ENCODE peak calls at places on chromosomes 11 and 22, in seven cellular contexts. A is neuronal stem cell, M is tibial artery, R is transverse colon, W is breast epithelium, V is HCT116, L is RWPE1. S is an unnamed sample.

GRCh38 chr11:10654211-10655150 is 39.1 kb downstream of the IRAG1 start:
- DNase-seq in V (peak; percentile 55), L (peak; percentile 24), W (no peak), A (peak; percentile 32), M (no peak), R (no peak), S (no peak)

GRCh38 chr22:41021039-41021654 is 70.0 kb downstream of the RBX1 start:
- DNase-seq in A (no peak), L (peak; percentile 6), M (no peak), W (peak; percentile 20), R (peak; percentile 22), V (no peak), S (no peak)

GRCh38 chr11:92886243-92886905 is 83.1 kb upstream of the MTNR1B start:
- DNase-seq in A (peak; percentile 64), M (no peak), R (peak; percentile 37), W (peak; percentile 21), L (peak; percentile 71), V (peak; percentile 46), S (no peak)

GRCh38 chr22:29166180-29166579 is 39.5 kb upstream of the EMID1 start:
- DNase-seq in M (no peak), L (no peak), R (no peak), W (no peak), V (no peak), A (no peak), S (no peak)

GRCh38 chr11:19419021-19419750 is 178.4 kb upstream of the E2F8 start:
- DNase-seq in R (no peak), M (no peak), A (no peak), W (no peak), L (no peak), V (no peak), S (no peak)

GRCh38 chr11:363948-364761 is 5.1 kb upstream of the B4GALNT4 start:
- DNase-seq in A (no peak), V (peak; percentile 55), R (peak; percentile 88), L (peak; percentile 85), W (peak; percentile 71), M (peak; percentile 7), S (no peak)

GRCh38 chr11:120398184-120398583 is 62.0 kb downstream of the ARHGEF12 start:
- DNase-seq in M (no peak), A (no peak), W (no peak), R (no peak), L (no peak), V (no peak), S (no peak)

GRCh38 chr22:48748860-48749554 is 1078.7 kb downstream of the BRD1 start:
- DNase-seq in V (no peak), W (no peak), R (no peak), L (no peak), M (peak; percentile 13), A (no peak), S (no peak)

GRCh38 chr11:17388609-17389204 is at the start of gene KCNJ11:
- DNase-seq in R (no peak), A (no peak), W (no peak), M (no peak), L (no peak), V (no peak), S (no peak)

GRCh38 chr11:119680899-119681370 is 48.1 kb downstream of the NECTIN1 start:
- DNase-seq in A (no peak), M (no peak), R (no peak), L (no peak), W (peak; percentile 66), V (no peak), S (peak; percentile 29)

GRCh38 chr11:73349633-73350032 is 26.6 kb upstream of the RELT start:
- DNase-seq in M (no peak), A (no peak), L (no peak), R (no peak), V (no peak), W (no peak), S (no peak)

GRCh38 chr11:27696961-27697360 is 3.3 kb downstream of the BDNF start:
- DNase-seq in W (no peak), V (no peak), M (no peak), R (no peak), A (no peak), L (no peak), S (no peak)

GRCh38 chr22:48740731-48741405 is 1086.8 kb downstream of the BRD1 start:
- DNase-seq in W (no peak), V (no peak), M (peak; percentile 11), L (no peak), R (no peak), A (no peak), S (no peak)

GRCh38 chr11:115911656-115912055 is 407.4 kb upstream of the CADM1 start:
- DNase-seq in M (no peak), V (no peak), W (no peak), L (no peak), R (no peak), A (peak; percentile 45), S (no peak)
- H3K27ac ChIP-seq in M (no peak overlapping the region), V (no peak overlapping the region), W (no peak overlapping the region), L (no peak overlapping the region), R (no peak overlapping the region), A (no peak overlapping the region), S (no peak overlapping the region)

GRCh38 chr11:94840209-94840608 is 72.1 kb downstream of the AMOTL1 start:
- DNase-seq in M (no peak), L (no peak), W (no peak), R (no peak), V (no peak), A (no peak), S (no peak)

GRCh38 chr11:94849836-94850235 is 81.7 kb downstream of the AMOTL1 start:
- DNase-seq in M (no peak), A (no peak), R (no peak), W (no peak), V (no peak), L (no peak), S (no peak)

GRCh38 chr11:94845622-94846021 is 77.5 kb downstream of the AMOTL1 start:
- DNase-seq in A (no peak), V (no peak), M (no peak), L (peak; percentile 20), R (no peak), W (peak; percentile 74), S (no peak)

GRCh38 chr11:94838027-94838610 is 70.0 kb downstream of the AMOTL1 start:
- DNase-seq in M (no peak), V (no peak), R (no peak), A (no peak), L (no peak), W (no peak), S (no peak)

GRCh38 chr11:94844031-94844430 is 75.9 kb downstream of the AMOTL1 start:
- DNase-seq in M (no peak), W (no peak), V (no peak), R (no peak), L (no peak), A (no peak), S (no peak)
- H3K27ac ChIP-seq in M (no peak overlapping the region), W (no peak overlapping the region), V (no peak overlapping the region), R (no peak overlapping the region), L (no peak overlapping the region), A (no peak overlapping the region), S (no peak overlapping the region)

GRCh38 chr11:68440254-68440653 is 20.3 kb upstream of the PPP6R3 start:
- DNase-seq in V (no peak), A (no peak), R (no peak), M (no peak), L (no peak), W (no peak), S (no peak)
- H3K27ac ChIP-seq in V (no peak overlapping the region), A (peak overlapping the region; percentile 36), R (peak overlapping the region; percentile 19), M (no peak overlapping the region), L (peak overlapping the region; percentile 41), W (no peak overlapping the region), S (no peak overlapping the region)

GRCh38 chr22:26629988-26630761 is 8.4 kb downstream of the CRYBA4 start:
- DNase-seq in V (no peak), R (no peak), M (no peak), A (no peak), W (no peak), L (no peak), S (no peak)

GRCh38 chr22:26635117-26635516 is 13.4 kb downstream of the CRYBA4 start:
- DNase-seq in L (no peak), R (no peak), V (no peak), M (no peak), A (no peak), W (no peak), S (no peak)

GRCh38 chr22:26634189-26634588 is 12.4 kb downstream of the CRYBA4 start:
- DNase-seq in M (no peak), A (no peak), W (no peak), R (no peak), V (no peak), L (no peak), S (no peak)

GRCh38 chr22:26631282-26631681 is 9.5 kb downstream of the CRYBA4 start:
- DNase-seq in M (no peak), A (no peak), L (no peak), V (no peak), W (no peak), R (no peak), S (no peak)

DNA sequence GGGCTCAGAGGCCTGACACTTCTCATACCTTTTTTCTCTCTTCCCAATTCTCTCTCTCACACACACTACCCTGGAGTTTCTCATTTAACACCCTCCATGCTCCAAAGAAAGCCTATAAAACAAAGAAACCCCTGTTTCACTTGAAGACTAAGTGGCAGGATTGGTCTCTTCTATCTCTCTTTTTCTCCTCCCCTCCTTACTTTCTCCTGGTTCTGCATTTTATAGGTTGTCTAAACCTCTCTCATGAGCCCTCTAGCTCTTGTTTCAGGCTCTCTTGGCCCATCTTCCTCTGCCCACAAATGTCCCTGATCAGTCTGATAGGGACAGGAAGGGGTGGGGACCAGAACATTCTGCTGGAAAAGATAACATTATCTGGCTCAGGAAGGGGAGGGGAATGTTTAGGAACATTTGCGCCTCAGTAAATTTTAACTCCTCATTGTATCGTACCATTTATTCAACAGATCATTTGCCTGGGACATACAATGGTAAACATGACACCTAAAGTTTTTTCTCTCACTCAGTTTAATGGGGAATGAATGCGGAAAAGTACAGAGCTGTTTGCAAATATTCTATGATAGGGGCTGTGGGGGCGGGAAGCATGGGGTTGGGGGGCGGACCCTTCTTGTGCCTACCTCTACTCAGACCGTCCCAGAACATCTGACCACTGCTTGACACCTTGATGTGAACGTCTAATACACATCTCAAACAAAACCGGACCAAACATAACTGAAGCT is 10.8 kb downstream of the CRYBA4 start:
- DNase-seq in L (no peak), V (no peak), A (no peak), W (no peak), R (no peak), M (no peak), S (no peak)
- H3K27ac ChIP-seq in L (no peak overlapping the region), V (no peak overlapping the region), A (no peak overlapping the region), W (peak overlapping the region; percentile 35), R (no peak overlapping the region), M (no peak overlapping the region), S (no peak overlapping the region)

S was measured in caudate nucleus.